ENCODE peak calls at places on chromosomes 5 and 9, in ten cellular contexts. J is lower lobe of right lung, M is body of pancreas, F is psoas muscle, H is AG04450, O is prostate gland, Q is heart left ventricle, Z is H9, L is heart right ventricle, T is IMR-90. Y is an unnamed sample.

GRCh38 chr9:469672-470040 is 255.0 kb downstream of the DOCK8 start:
- DNase-seq in J (peak), M (peak), F (peak), H (no peak), O (peak), Q (peak), Z (peak), L (peak), T (no peak), Y (no peak)

GRCh38 chr9:38142201-38142600 is 73.2 kb upstream of the SHB start:
- DNase-seq in J (no peak), M (no peak), F (no peak), H (no peak), O (no peak), Q (no peak), Z (no peak), L (no peak), T (peak), Y (no peak)

GRCh38 chr5:173232499-173233346 is 2.3 kb downstream of the NKX2-5 start:
- DNase-seq in J (no peak), M (no peak), F (no peak), H (no peak), O (no peak), Q (no peak), Z (peak), L (no peak), T (no peak), Y (no peak)

GRCh38 chr5:78508231-78508765 is 140.3 kb downstream of the LHFPL2 start:
- DNase-seq in J (no peak), M (no peak), F (no peak), H (peak), O (no peak), Q (no peak), Z (no peak), L (no peak), T (peak), Y (no peak)

GRCh38 chr5:52963636-52964035 is 25.5 kb upstream of the ITGA2 start:
- DNase-seq in J (no peak), M (no peak), F (no peak), H (no peak), O (no peak), Q (no peak), Z (no peak), L (no peak), T (no peak), Y (no peak)

GRCh38 chr9:3906437-3907213 is 380.8 kb upstream of the RFX3 start:
- DNase-seq in J (no peak), M (no peak), F (no peak), H (peak), O (no peak), Q (no peak), Z (no peak), L (no peak), T (peak), Y (peak)

GRCh38 chr5:42423285-42424152 is at the start of gene GHR:
- DNase-seq in J (peak), M (peak), F (peak), H (peak), O (peak), Q (peak), Z (peak), L (peak), T (peak), Y (peak)

GRCh38 chr9:31347082-31347617 is 1037.3 kb upstream of the ACO1 start:
- DNase-seq in J (no peak), M (no peak), F (no peak), H (no peak), O (no peak), Q (no peak), Z (no peak), L (no peak), T (no peak), Y (no peak)

GRCh38 chr5:180082633-180083420 is 11.3 kb upstream of the RNF130 start:
- DNase-seq in J (no peak), M (no peak), F (no peak), H (no peak), O (no peak), Q (no peak), Z (peak), L (no peak), T (no peak), Y (no peak)

GRCh38 chr9:134322781-134323241 is 3.4 kb upstream of the RXRA start:
- DNase-seq in J (peak), M (peak), F (peak), H (no peak), O (no peak), Q (no peak), Z (no peak), L (no peak), T (no peak), Y (no peak)

GRCh38 chr9:132798817-132799790 is 79.0 kb downstream of the AK8 start:
- DNase-seq in J (peak), M (no peak), F (no peak), H (no peak), O (peak), Q (no peak), Z (peak), L (no peak), T (no peak), Y (no peak)

DNA sequence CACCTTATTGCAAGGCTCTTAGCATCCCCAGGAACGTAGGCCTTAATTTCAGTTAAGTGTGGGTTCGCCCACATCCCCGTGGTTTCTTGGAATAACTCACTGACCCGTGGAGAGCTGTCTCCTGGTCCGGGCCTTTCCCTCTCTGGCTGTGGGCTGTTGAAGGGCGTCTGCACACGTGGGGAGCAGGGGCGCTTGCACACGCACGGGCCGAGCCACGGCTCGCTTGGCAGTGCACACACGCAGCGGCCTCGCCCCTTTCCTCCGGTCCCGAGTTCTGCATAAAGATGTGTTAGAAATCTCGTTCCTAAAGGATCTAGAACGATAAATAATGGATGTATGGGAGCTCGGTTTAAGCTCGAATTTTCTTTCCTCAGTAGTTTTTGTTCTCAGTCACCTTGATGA is 141.9 kb downstream of the PBX3 start:
- DNase-seq in J (peak), M (peak), F (peak), H (no peak), O (no peak), Q (peak), Z (no peak), L (peak), T (peak), Y (no peak)
- TF ChIP-seq CTCF in J (no peak), M (no peak), F (no peak), H (no peak), O (no peak), Q (no peak), Z (no peak), L (no peak), T (no peak), Y (no peak)

DNA sequence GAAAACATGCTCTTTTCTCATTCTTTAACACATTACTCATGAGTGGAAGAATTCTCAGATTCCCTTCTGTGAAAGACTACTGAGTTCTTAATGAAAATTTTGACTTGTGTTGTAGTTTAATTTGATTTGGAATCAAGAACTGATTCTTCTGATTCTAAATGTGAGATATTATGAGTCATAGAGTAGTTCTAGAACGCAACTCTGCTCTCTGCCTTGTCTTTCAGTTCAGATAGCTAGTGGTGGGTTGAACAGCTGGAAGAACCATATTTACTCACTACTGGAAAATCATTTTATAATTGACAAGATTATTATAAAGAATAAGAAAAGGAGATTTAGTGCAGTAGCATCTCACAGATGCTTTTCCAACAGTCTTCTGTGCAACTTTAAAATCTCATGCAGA is 90.7 kb downstream of the VCAN start:
- DNase-seq in J (no peak), M (no peak), F (no peak), H (no peak), O (no peak), Q (no peak), Z (no peak), L (no peak), T (no peak), Y (no peak)
- H3K27ac ChIP-seq in J (no peak), M (no peak), F (no peak), H (no peak), O (no peak), Q (no peak), Z (no peak), L (no peak), T (no peak), Y (no peak)

DNA sequence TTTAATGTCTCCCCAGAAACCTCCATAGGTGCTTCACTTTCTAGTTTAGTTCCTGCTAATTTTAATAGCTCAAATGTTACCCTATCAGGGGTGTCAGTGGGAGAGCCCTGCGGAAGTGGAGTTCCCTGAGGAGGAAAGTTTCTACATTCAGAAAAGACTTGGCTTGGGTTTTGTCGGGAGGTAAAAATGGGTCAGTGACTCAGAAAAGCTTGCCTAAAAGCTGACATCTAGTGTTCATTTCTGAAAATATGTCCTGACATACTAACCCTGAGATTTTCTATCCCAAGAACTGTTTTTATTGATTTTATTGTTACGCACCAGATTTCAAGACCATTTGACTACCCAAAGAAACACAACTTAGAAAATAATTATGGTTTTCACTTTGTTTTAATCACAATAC is 40.9 kb upstream of the GLDC start:
- DNase-seq in J (no peak), M (no peak), F (no peak), H (no peak), O (no peak), Q (no peak), Z (no peak), L (peak), T (peak), Y (no peak)
- TF ChIP-seq CTCF in J (no peak), M (no peak), F (peak), H (peak), O (no peak), Q (no peak), Z (no peak), L (peak), T (peak), Y (peak)

DNA sequence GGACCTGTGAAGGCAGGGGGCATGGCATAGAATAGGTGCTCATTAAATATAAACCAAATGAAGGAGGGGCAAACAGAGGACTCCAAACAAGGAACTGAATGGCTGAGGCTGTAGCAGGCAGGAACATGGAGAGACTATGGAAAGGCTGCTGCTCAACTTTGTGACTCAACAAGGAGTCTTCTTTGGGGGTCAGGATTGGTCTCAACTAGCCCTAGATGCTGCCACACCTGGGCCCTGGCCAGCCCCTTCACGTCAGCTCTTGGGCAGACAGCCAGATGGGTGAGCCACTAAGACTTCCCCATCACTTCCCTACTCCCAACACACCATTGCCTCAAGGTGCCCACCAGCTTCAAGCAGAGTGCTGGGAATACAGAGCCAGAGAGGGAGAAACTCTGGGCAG is 11.0 kb downstream of the RPP25L start:
- DNase-seq in J (no peak), M (no peak), F (no peak), H (no peak), O (peak), Q (no peak), Z (no peak), L (no peak), T (no peak), Y (peak)
- H3K27ac ChIP-seq in J (no peak), M (no peak), F (no peak), H (no peak), O (no peak), Q (no peak), Z (no peak), L (no peak), T (no peak), Y (peak)

DNA sequence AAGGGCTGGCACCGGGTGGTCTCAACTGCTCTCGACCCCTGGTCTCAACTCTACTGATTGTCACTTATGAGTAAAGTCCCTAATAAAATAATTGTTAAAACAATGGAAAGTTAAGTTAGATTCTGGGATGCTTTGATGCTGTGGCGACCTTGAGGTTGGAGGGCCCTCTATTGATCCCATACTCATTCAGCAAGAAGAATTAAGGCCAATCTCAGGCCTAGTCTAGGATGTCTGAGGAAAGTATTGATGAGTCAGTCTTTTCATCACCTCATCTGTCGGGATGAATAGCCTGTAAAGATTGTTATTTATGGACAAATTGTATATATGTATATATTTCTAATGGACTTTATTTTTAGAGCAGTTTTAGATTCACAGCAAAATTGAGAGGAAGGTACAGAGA is 50.8 kb downstream of the WDR36 start:
- DNase-seq in J (no peak), M (no peak), F (no peak), H (no peak), O (no peak), Q (no peak), Z (no peak), L (no peak), T (no peak), Y (no peak)
- TF ChIP-seq CTCF in J (no peak), M (no peak), F (no peak), H (no peak), O (no peak), Q (no peak), Z (peak), L (no peak), T (no peak), Y (no peak)

DNA sequence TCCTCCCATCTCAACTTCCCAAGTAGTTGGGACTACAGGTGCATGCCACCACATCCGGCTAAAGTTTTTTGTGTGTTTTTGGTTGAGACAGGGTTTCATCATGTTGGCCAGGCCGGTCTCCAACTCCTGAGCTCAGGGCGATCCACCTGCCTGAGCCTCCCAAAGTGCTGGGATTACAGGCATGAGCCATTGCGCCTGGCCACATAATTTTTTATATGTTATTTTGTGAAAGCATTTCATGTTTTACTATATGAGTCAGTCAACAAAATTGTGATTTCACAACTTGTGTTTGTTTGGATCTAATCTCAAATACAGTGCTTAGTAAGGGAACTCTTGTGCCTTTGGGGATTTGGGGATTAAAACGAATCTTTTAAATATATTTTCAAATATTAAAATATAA is 20.0 kb upstream of the FAM120AOS start:
- DNase-seq in J (no peak), M (no peak), F (no peak), H (no peak), O (no peak), Q (no peak), Z (no peak), L (no peak), T (peak), Y (peak)
- H3K27ac ChIP-seq in J (no peak), M (no peak), F (no peak), H (no peak), O (no peak), Q (no peak), Z (no peak), L (no peak), T (no peak), Y (peak)

DNA sequence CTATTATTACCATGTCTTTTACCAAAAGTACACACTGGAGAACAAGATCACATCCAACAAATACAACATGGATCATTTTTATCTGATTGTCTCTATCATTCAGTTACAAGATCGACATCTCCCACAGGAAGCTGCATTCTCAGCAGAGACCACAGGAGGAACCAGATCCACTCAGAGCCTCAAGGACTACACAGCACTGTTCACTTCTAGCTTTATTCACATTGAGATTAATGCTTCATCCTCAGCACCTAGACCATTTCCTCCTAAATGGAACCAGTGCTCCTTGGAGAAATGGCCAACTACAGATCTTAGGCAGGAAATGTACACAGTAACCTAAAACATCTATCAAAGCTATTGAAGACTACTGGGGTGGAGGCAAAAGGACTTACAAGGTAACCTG is 13.3 kb upstream of the C5orf15 start:
- DNase-seq in J (no peak), M (no peak), F (no peak), H (no peak), O (no peak), Q (no peak), Z (no peak), L (no peak), T (no peak), Y (no peak)
- TF ChIP-seq CTCF in J (no peak), M (no peak), F (no peak), H (no peak), O (no peak), Q (no peak), Z (no peak), L (no peak), T (no peak), Y (no peak)

Y was measured in RWPE1.